ENCODE peak calls at places on chromosomes 5 and 9, in four cellular contexts. B is K562, D is H1, R is HepG2. Y is an unnamed sample.
A peak's percentile ranks its signal among the peaks of the same experiment; 100 is the strongest.

GRCh38 chr5:1410156-1411014 is 34.9 kb downstream of the SLC6A3 start:
- DNase-seq in B (no peak), D (no peak), R (no peak), Y (no peak)

GRCh38 chr9:98575379-98576346 is 133.1 kb downstream of the GABBR2 start:
- DNase-seq in B (peak; percentile 89), D (no peak), R (no peak), Y (no peak)

GRCh38 chr5:139481122-139481533 is 1.4 kb downstream of the STING1 start:
- DNase-seq in B (peak; percentile 34), D (no peak), R (no peak), Y (peak; percentile 10)

GRCh38 chr5:135602882-135603721 is 24.3 kb upstream of the CXCL14 start:
- DNase-seq in B (no peak), D (no peak), R (no peak), Y (no peak)

GRCh38 chr9:27426717-27427645 is 97.1 kb upstream of the IFNK start:
- DNase-seq in B (no peak), D (peak; percentile 31), R (no peak), Y (no peak)

GRCh38 chr5:121668635-121669034 is 183.0 kb upstream of the FTMT start:
- DNase-seq in B (no peak), D (no peak), R (no peak), Y (no peak)

GRCh38 chr5:139148306-139148705 is 49.9 kb downstream of the SIL1 start:
- DNase-seq in B (no peak), D (no peak), R (no peak), Y (no peak)

GRCh38 chr5:53991942-53992341 is 318.4 kb downstream of the ARL15 start:
- DNase-seq in B (peak; percentile 11), D (no peak), R (no peak), Y (peak; percentile 28)

GRCh38 chr5:41009228-41009627 is 61.9 kb downstream of the MROH2B start:
- DNase-seq in B (no peak), D (no peak), R (peak; percentile 13), Y (peak; percentile 7)

GRCh38 chr9:109781541-109782197 is 1.7 kb downstream of the PALM2AKAP2 start:
- DNase-seq in B (no peak), D (no peak), R (no peak), Y (no peak)

GRCh38 chr5:113205807-113206206 is 229.0 kb downstream of the TSSK1B start:
- DNase-seq in B (no peak), D (no peak), R (peak; percentile 36), Y (peak; percentile 25)

GRCh38 chr9:87556821-87557220 is 59.2 kb downstream of the DAPK1 start:
- DNase-seq in B (no peak), D (no peak), R (no peak), Y (no peak)

GRCh38 chr5:80825780-80826460 is 134.2 kb upstream of the RASGRF2 start:
- DNase-seq in B (no peak), D (no peak), R (no peak), Y (peak; percentile 77)

GRCh38 chr5:528625-529511 is 4.6 kb upstream of the SLC9A3 start:
- DNase-seq in B (no peak), D (no peak), R (no peak), Y (no peak)

GRCh38 chr9:69542942-69543704 is 129.0 kb downstream of the APBA1 start:
- DNase-seq in B (no peak), D (no peak), R (no peak), Y (no peak)

GRCh38 chr5:143495823-143496275 is 92.4 kb upstream of the NR3C1 start:
- DNase-seq in B (no peak), D (no peak), R (no peak), Y (peak; percentile 73)

GRCh38 chr5:119483155-119483554 is 30.9 kb downstream of the HSD17B4 start:
- DNase-seq in B (no peak), D (no peak), R (no peak), Y (no peak)

GRCh38 chr9:126546036-126546435 is 67.7 kb upstream of the LMX1B start:
- DNase-seq in B (no peak), D (no peak), R (no peak), Y (no peak)

GRCh38 chr9:136484153-136485048 is 1.6 kb upstream of the SEC16A start:
- DNase-seq in B (no peak), D (no peak), R (peak; percentile 74), Y (no peak)

GRCh38 chr5:88877826-88878225 is 5.2 kb downstream of the MEF2C start:
- DNase-seq in B (no peak), D (no peak), R (no peak), Y (peak; percentile 78)

GRCh38 chr5:98770158-98770910 is 3.1 kb upstream of the RGMB start:
- DNase-seq in B (no peak), D (no peak), R (peak; percentile 41), Y (peak; percentile 74)

GRCh38 chr5:43432486-43433365 is 20.5 kb upstream of the CCL28 start:
- DNase-seq in B (no peak), D (no peak), R (peak; percentile 98), Y (no peak)

GRCh38 chr9:95494416-95495371 is 22.1 kb downstream of the PTCH1 start:
- DNase-seq in B (no peak), D (no peak), R (no peak), Y (no peak)

GRCh38 chr9:89022071-89022721 is 30.9 kb downstream of the S1PR3 start:
- DNase-seq in B (no peak), D (no peak), R (no peak), Y (no peak)

GRCh38 chr9:15786616-15787015 is 233.8 kb downstream of the CCDC171 start:
- DNase-seq in B (no peak), D (no peak), R (peak; percentile 2), Y (no peak)

GRCh38 chr9:106622148-106622547 is 240.8 kb upstream of the ZNF462 start:
- DNase-seq in B (no peak), D (no peak), R (no peak), Y (no peak)

GRCh38 chr5:151264113-151264512 is 11.1 kb downstream of the GM2A start:
- DNase-seq in B (no peak), D (no peak), R (no peak), Y (peak; percentile 20)

GRCh38 chr9:5112109-5112592 is 73.3 kb downstream of the INSL6 start:
- DNase-seq in B (no peak), D (no peak), R (no peak), Y (no peak)

GRCh38 chr9:4787876-4788275 is 4.9 kb upstream of the RCL1 start:
- DNase-seq in B (no peak), D (no peak), R (no peak), Y (no peak)

GRCh38 chr9:37618817-37619216 is 26.4 kb upstream of the TOMM5 start:
- DNase-seq in B (no peak), D (no peak), R (no peak), Y (no peak)

GRCh38 chr9:37617161-37617560 is 24.8 kb upstream of the TOMM5 start:
- DNase-seq in B (no peak), D (no peak), R (no peak), Y (no peak)

GRCh38 chr9:37619806-37620205 is 27.4 kb upstream of the TOMM5 start:
- DNase-seq in B (no peak), D (no peak), R (no peak), Y (no peak)

GRCh38 chr9:37620386-37620785 is 28.0 kb upstream of the TOMM5 start:
- DNase-seq in B (no peak), D (no peak), R (no peak), Y (no peak)

DNA sequence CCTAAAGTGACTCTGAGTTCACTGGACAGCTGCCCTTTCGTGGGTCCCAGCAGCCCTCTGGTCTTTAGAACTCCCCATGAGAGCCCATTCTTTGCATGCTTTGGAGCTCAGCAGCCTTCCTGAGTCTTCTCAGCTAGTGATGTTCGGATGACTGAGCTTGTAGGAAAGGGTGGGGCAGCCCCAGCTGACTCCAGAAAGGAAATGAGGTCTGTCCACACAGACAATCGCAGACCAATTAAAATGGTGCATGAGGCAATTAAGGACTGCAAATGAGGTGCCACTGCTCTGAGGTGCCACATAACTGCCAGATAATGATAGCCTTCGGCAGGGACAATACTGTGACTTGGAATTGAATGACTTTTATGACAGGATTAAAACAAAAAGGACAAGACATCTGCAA is 25.4 kb upstream of the TOMM5 start:
- DNase-seq in B (no peak), D (no peak), R (no peak), Y (no peak)
- TF ChIP-seq JUN in B (no peak), D (no peak), R (no peak), Y (no peak)

DNA sequence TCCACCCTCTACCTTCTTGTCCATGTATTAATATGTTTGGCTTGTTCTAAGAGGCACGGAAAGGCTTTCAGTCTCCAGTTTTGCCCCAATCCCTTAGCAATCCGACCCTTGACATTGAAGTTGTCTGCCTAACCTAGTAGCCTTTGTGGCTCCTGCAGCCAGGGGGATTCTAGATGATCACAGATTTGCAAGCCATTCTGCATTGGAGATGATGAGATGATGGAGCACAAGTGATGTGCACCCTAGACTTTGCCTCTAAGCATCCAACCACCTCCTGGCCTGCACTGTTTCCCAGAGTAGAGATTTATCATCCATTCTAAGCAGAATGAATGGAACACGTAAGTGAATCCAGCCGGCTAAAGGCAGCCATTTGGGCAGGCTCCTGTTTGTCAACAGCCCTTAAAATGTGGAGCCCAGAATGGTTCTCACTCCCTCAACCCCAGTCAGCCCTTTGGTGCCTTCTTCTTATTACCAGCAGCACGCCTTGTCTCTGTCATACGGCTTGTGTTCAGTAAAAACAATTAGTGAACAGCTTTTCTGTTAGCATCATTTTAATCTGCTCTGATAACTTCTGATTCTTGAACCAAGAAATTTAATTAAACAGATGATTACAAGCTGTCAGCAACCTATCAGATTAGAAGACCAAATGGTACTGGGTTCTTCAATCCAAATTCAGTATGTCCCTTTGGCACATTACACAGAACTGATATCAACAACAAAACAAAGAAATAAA is 5.7 kb upstream of the TRAF1 start:
- DNase-seq in B (no peak), D (no peak), R (no peak), Y (no peak)
- TF ChIP-seq POLR2AphosphoS5 in B (no peak), D (no peak), R (no peak), Y (no peak)

GRCh38 chr5:137751869-137752491 is 2.2 kb downstream of the HNRNPA0 start:
- DNase-seq in B (peak; percentile 27), D (no peak), R (peak; percentile 73), Y (peak; percentile 74)

GRCh38 chr5:137754236-137754960 is at the start of gene HNRNPA0:
- DNase-seq in B (peak; percentile 98), D (peak; percentile 82), R (peak; percentile 92), Y (peak; percentile 98)

GRCh38 chr5:137753227-137753985 is 757 bp downstream of the HNRNPA0 start:
- DNase-seq in B (peak; percentile 26), D (no peak), R (no peak), Y (no peak)

GRCh38 chr5:137753986-137754235 is 252 bp downstream of the HNRNPA0 start:
- DNase-seq in B (no peak), D (no peak), R (no peak), Y (no peak)

GRCh38 chr5:137752873-137753226 is 1.3 kb downstream of the HNRNPA0 start:
- DNase-seq in B (peak; percentile 61), D (no peak), R (peak; percentile 17), Y (peak; percentile 38)
- TF ChIP-seq JUN in B (no peak), D (no peak), R (no peak), Y (no peak)

DNA sequence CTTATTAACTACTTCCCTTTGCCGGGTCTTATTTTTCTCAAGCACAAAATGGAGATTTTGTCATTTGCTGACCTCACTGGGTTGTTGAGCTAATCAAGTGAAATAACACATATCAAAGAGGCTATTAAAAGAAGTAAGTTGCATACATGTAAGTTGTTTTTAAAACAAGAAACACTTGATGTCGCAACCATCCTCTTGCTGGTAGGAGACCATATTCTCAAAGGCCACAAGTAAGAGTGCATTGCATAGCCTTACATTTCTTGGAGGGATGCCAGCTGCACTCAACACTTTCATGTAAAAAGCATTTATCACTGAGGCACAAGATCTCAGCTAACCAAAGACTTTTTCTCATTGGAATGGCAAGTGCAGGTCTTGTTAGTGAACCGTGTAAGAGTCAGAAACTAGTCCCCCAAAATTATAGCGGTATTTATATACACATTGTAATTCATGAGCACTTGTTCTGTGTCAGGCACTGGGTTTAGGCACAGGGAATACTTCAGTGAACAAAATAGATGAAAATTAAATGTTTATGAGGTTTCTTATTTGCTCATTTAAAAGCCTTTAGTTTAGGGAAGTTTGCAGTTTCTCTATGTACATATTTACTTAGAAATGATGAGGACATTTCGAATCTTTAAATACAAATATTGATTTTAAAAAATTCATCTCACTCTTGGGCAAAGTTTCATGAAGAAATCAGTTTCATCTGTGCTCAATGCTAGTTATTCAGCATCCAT is 72.0 kb downstream of the ZFAND5 start:
- DNase-seq in B (peak; percentile 9), D (no peak), R (no peak), Y (peak; percentile 40)
- TF ChIP-seq POLR2AphosphoS5 in B (no peak), D (no peak), R (no peak), Y (no peak)